ENCODE peak calls at places on chromosomes 11 and 22, in seven cellular contexts. B, Y, Q, K, P, L and V are unnamed samples.

GRCh38 chr11:7936615-7937014 is 4.9 kb downstream of the OR10A3 start:
- DNase-seq in Q (no peak), P (no peak), B (no peak), K (no peak), Y (no peak), L (no peak), V (no peak)

GRCh38 chr11:96259053-96259837 is 83.8 kb downstream of the MAML2 start:
- DNase-seq in Q (no peak), B (no peak), Y (no peak), K (no peak), P (peak; percentile 77), L (no peak), V (no peak)

GRCh38 chr11:35030716-35031213 is 108.2 kb upstream of the CD44 start:
- DNase-seq in B (no peak), K (no peak), L (peak; percentile 34), Q (no peak), Y (no peak), P (peak; percentile 96), V (peak; percentile 31)

GRCh38 chr11:7609521-7609920 is 63.8 kb downstream of the CYB5R2 start:
- DNase-seq in K (no peak), Y (no peak), P (no peak), Q (no peak), B (no peak), L (no peak), V (no peak)

GRCh38 chr22:46929046-46929688 is 166.7 kb downstream of the TBC1D22A start:
- DNase-seq in B (no peak), Q (no peak), P (peak; percentile 7), Y (no peak), K (no peak), L (peak; percentile 45), V (no peak)

GRCh38 chr11:132864811-132865576 is 667.3 kb downstream of the OPCML start:
- DNase-seq in Y (no peak), P (no peak), L (no peak), K (no peak), B (no peak), Q (peak; percentile 49), V (no peak)

GRCh38 chr11:134592391-134592990 is 180.4 kb upstream of the B3GAT1 start:
- DNase-seq in Y (peak; percentile 13), K (peak; percentile 71), B (no peak), P (no peak), Q (peak; percentile 82), L (no peak), V (no peak)

GRCh38 chr11:36300651-36301050 is 4.6 kb downstream of the PRR5L start:
- DNase-seq in K (no peak), Q (no peak), P (peak; percentile 89), B (no peak), L (peak; percentile 80), Y (no peak), V (no peak)

GRCh38 chr11:103789957-103790356 is 246.5 kb upstream of the DDI1 start:
- DNase-seq in Q (no peak), L (peak; percentile 32), B (no peak), Y (no peak), P (no peak), K (no peak), V (no peak)

GRCh38 chr22:45212992-45213751 is 27.5 kb downstream of the KIAA0930 start:
- DNase-seq in K (no peak), L (peak; percentile 69), B (no peak), P (peak; percentile 66), Y (no peak), Q (no peak), V (no peak)

GRCh38 chr11:57249384-57250319 is 12.6 kb upstream of the APLNR start:
- DNase-seq in P (peak; percentile 72), K (peak; percentile 71), L (peak; percentile 43), Y (no peak), Q (peak; percentile 82), B (no peak), V (peak; percentile 45)

GRCh38 chr11:111840143-111840542 is 31.2 kb downstream of the ALG9 start:
- DNase-seq in P (no peak), B (no peak), L (no peak), K (no peak), Q (no peak), Y (no peak), V (no peak)

GRCh38 chr22:37276771-37277170 is 5.5 kb upstream of the CYTH4 start:
- DNase-seq in K (no peak), Y (no peak), L (no peak), Q (no peak), P (no peak), B (no peak), V (no peak)

GRCh38 chr11:64028398-64029115 is 7.2 kb upstream of the FLRT1 start:
- DNase-seq in Y (no peak), K (no peak), Q (peak; percentile 84), P (peak; percentile 24), B (no peak), L (no peak), V (no peak)

GRCh38 chr22:42313804-42314581 is 43.5 kb upstream of the TCF20 start:
- DNase-seq in B (no peak), Y (no peak), Q (peak; percentile 67), K (peak; percentile 31), P (peak; percentile 51), L (peak; percentile 52), V (no peak)

GRCh38 chr11:73350908-73351636 is 25.1 kb upstream of the RELT start:
- DNase-seq in B (no peak), Y (peak; percentile 25), P (peak; percentile 88), L (peak; percentile 66), K (peak; percentile 53), Q (peak; percentile 60), V (no peak)

GRCh38 chr11:111841370-111842053 is 29.9 kb downstream of the ALG9 start:
- DNase-seq in Y (peak; percentile 62), L (peak; percentile 90), B (peak; percentile 73), K (peak; percentile 89), Q (peak; percentile 91), P (peak; percentile 87), V (peak; percentile 100)

GRCh38 chr11:110710520-110711381 is 1.5 kb downstream of the ARHGAP20 start:
- DNase-seq in B (no peak), K (peak; percentile 5), P (peak; percentile 43), Q (peak; percentile 17), L (peak; percentile 44), Y (no peak), V (no peak)

GRCh38 chr22:24134090-24134846 is 47.0 kb upstream of the SUSD2 start:
- DNase-seq in K (peak; percentile 69), L (peak; percentile 65), P (peak; percentile 39), B (no peak), Y (no peak), Q (peak; percentile 62), V (no peak)

GRCh38 chr11:70026012-70026411 is 52.1 kb upstream of the ANO1 start:
- DNase-seq in Y (no peak), B (no peak), L (no peak), Q (no peak), P (no peak), K (no peak), V (no peak)

GRCh38 chr11:45859661-45860140 is 12.4 kb downstream of the CRY2 start:
- DNase-seq in K (no peak), P (peak; percentile 99), Y (no peak), L (peak; percentile 73), Q (no peak), B (no peak), V (peak; percentile 72)

GRCh38 chr11:107043242-107043991 is 25.1 kb upstream of the GUCY1A2 start:
- DNase-seq in K (no peak), P (peak; percentile 94), B (no peak), Y (peak; percentile 34), Q (no peak), L (no peak), V (no peak)

GRCh38 chr11:106012744-106013143 is 9.3 kb downstream of the MSANTD4 start:
- DNase-seq in K (no peak), L (peak; percentile 50), P (peak; percentile 89), Y (no peak), B (no peak), Q (peak; percentile 26), V (no peak)

GRCh38 chr11:19053909-19054308 is 6.6 kb downstream of the MRGPRX2 start:
- DNase-seq in K (no peak), L (no peak), B (no peak), P (no peak), Y (no peak), Q (no peak), V (no peak)

GRCh38 chr11:2671748-2672147 is 28.0 kb downstream of the KCNQ1OT1 start:
- DNase-seq in Q (no peak), P (no peak), B (no peak), Y (no peak), L (no peak), K (no peak), V (no peak)

GRCh38 chr22:29265306-29265705 is 2.5 kb downstream of the RHBDD3 start:
- DNase-seq in Y (no peak), P (no peak), B (no peak), Q (no peak), L (no peak), K (no peak), V (no peak)

GRCh38 chr22:27238935-27239510 is 562.5 kb downstream of the MN1 start:
- DNase-seq in Q (no peak), Y (no peak), K (no peak), B (no peak), P (peak; percentile 69), L (no peak), V (peak; percentile 82)

GRCh38 chr11:116406042-116406441 is 366.7 kb downstream of the BUD13 start:
- DNase-seq in Y (no peak), P (no peak), K (no peak), B (no peak), Q (no peak), L (no peak), V (no peak)

GRCh38 chr11:124961972-124962609 is 8.1 kb downstream of the CCDC15 start:
- DNase-seq in L (peak; percentile 95), Y (peak; percentile 40), B (no peak), P (peak; percentile 90), K (no peak), Q (no peak), V (no peak)

GRCh38 chr11:93585758-93586157 is 42.6 kb upstream of the SMCO4 start:
- DNase-seq in B (no peak), Y (no peak), L (no peak), Q (no peak), K (no peak), P (peak; percentile 69), V (no peak)

GRCh38 chr11:108788565-108789199 is 123.8 kb downstream of the DDX10 start:
- DNase-seq in Q (no peak), L (no peak), P (peak; percentile 58), K (no peak), Y (no peak), B (no peak), V (no peak)

GRCh38 chr11:70641366-70641765 is 243.0 kb downstream of the CTTN start:
- DNase-seq in P (no peak), B (no peak), L (no peak), Y (no peak), K (no peak), Q (no peak), V (no peak)

GRCh38 chr11:95230054-95231034 is 658 bp downstream of the SESN3 start:
- DNase-seq in Q (peak; percentile 63), P (peak; percentile 15), K (peak; percentile 49), L (peak; percentile 68), B (peak; percentile 12), Y (no peak), V (no peak)

GRCh38 chr11:64224151-64224890 is 1.7 kb downstream of the TRPT1 start:
- DNase-seq in B (no peak), Y (no peak), Q (no peak), L (no peak), K (no peak), P (no peak), V (no peak)

GRCh38 chr11:129117595-129118350 is 74.4 kb downstream of the ARHGAP32 start:
- DNase-seq in B (no peak), K (peak; percentile 33), P (peak; percentile 87), L (peak; percentile 85), Q (peak; percentile 37), Y (peak; percentile 15), V (no peak)

GRCh38 chr11:45926001-45926401 is 3.5 kb downstream of the LARGE2 start:
- DNase-seq in L (no peak), K (peak; percentile 2), Q (peak; percentile 68), P (no peak), B (no peak), Y (no peak), V (no peak)

GRCh38 chr11:29328961-29329441 is 687.8 kb downstream of the KCNA4 start:
- DNase-seq in L (peak; percentile 51), K (no peak), Q (no peak), Y (no peak), B (no peak), P (peak; percentile 72), V (no peak)

GRCh38 chr11:9099617-9100016 is 8.2 kb upstream of the SCUBE2 start:
- DNase-seq in Y (no peak), B (no peak), P (no peak), Q (no peak), K (no peak), L (peak; percentile 60), V (no peak)